ENCODE peak calls at places on chromosomes 2 and 18, in six cellular contexts. M is hepatocyte, E is neural progenitor cell, W is lower lobe of right lung, Y is fibroblast of lung, B is Peyer's patch. O is an unnamed sample.

GRCh38 chr2:206212673-206213513 is 53.2 kb downstream of the EEF1B2 start:
- DNase-seq in E (no peak), W (no peak), M (no peak), B (no peak), Y (peak), O (no peak)

GRCh38 chr2:46096272-46096671 is 200.9 kb upstream of the EPAS1 start:
- DNase-seq in W (no peak), E (no peak), M (no peak), Y (no peak), B (no peak), O (no peak)

GRCh38 chr2:37343537-37344434 is 644 bp upstream of the QPCT start:
- DNase-seq in M (peak), Y (peak), E (peak), W (no peak), B (no peak), O (no peak)

GRCh38 chr18:26208901-26209445 is 17.3 kb upstream of the TAF4B start:
- DNase-seq in W (no peak), E (no peak), Y (no peak), M (no peak), B (no peak), O (no peak)

GRCh38 chr2:226747288-226747687 is 52.3 kb downstream of the IRS1 start:
- DNase-seq in E (no peak), W (no peak), Y (no peak), M (no peak), B (no peak), O (no peak)

GRCh38 chr2:240963376-240964220 is 34.8 kb upstream of the SNED1 start:
- DNase-seq in E (no peak), Y (no peak), B (no peak), M (no peak), W (peak), O (peak)

GRCh38 chr2:126793885-126794613 is 104.6 kb upstream of the TEX51 start:
- DNase-seq in E (no peak), B (peak), Y (no peak), W (no peak), M (no peak), O (no peak)

GRCh38 chr2:69796199-69796598 is 33.3 kb upstream of the GMCL1 start:
- DNase-seq in E (no peak), B (no peak), W (no peak), Y (no peak), M (no peak), O (no peak)

GRCh38 chr2:186546842-186547241 is 43.0 kb upstream of the ITGAV start:
- DNase-seq in Y (peak), M (no peak), W (no peak), E (no peak), B (no peak), O (no peak)

GRCh38 chr2:229042349-229042748 is 228.7 kb downstream of the PID1 start:
- DNase-seq in B (no peak), E (no peak), Y (no peak), W (no peak), M (no peak), O (no peak)

GRCh38 chr2:216792222-216793001 is 67.5 kb downstream of the TNP1 start:
- DNase-seq in E (peak), Y (peak), M (peak), B (no peak), W (peak), O (no peak)

GRCh38 chr2:235740821-235741220 is 247.0 kb downstream of the AGAP1 start:
- DNase-seq in B (no peak), M (peak), E (peak), W (no peak), Y (no peak), O (no peak)

GRCh38 chr2:6828299-6828584 is 37.5 kb downstream of the CMPK2 start:
- DNase-seq in E (peak), B (no peak), Y (peak), M (peak), W (no peak), O (peak)

GRCh38 chr2:62706721-62707516 is 1.4 kb downstream of the EHBP1 start:
- DNase-seq in Y (no peak), W (no peak), B (no peak), E (peak), M (no peak), O (no peak)

GRCh38 chr2:158034198-158034831 is 67.4 kb upstream of the UPP2 start:
- DNase-seq in B (no peak), W (no peak), M (peak), E (peak), Y (peak), O (no peak)

GRCh38 chr2:37325625-37326071 is 1.0 kb upstream of the PRKD3 start:
- DNase-seq in B (no peak), E (no peak), M (no peak), W (no peak), Y (no peak), O (no peak)

GRCh38 chr18:26480897-26481795 is 67.2 kb downstream of the KCTD1 start:
- DNase-seq in B (no peak), Y (peak), W (no peak), E (no peak), M (peak), O (no peak)

GRCh38 chr2:157894694-157895450 is 18.7 kb upstream of the ACVR1 start:
- DNase-seq in Y (peak), B (no peak), M (peak), W (no peak), E (no peak), O (no peak)

GRCh38 chr2:182672471-182673165 is 43.4 kb upstream of the DNAJC10 start:
- DNase-seq in B (no peak), W (no peak), E (no peak), M (peak), Y (peak), O (no peak)

GRCh38 chr2:169348321-169349002 is 13.9 kb downstream of the LRP2 start:
- DNase-seq in E (no peak), B (no peak), W (no peak), M (no peak), Y (no peak), O (no peak)

GRCh38 chr2:120243211-120243610 is 9.4 kb upstream of the RALB start:
- DNase-seq in E (no peak), B (no peak), W (no peak), M (no peak), Y (no peak), O (no peak)

GRCh38 chr2:197168705-197169104 is 141.9 kb downstream of the ANKRD44 start:
- DNase-seq in W (peak), M (peak), E (peak), Y (peak), B (peak), O (peak)

GRCh38 chr2:134359367-134360081 is 105.7 kb downstream of the MGAT5 start:
- DNase-seq in E (no peak), B (no peak), M (peak), W (peak), Y (no peak), O (no peak)

GRCh38 chr2:224369028-224369632 is 32.8 kb downstream of the FAM124B start:
- DNase-seq in E (peak), W (no peak), Y (peak), M (peak), B (no peak), O (peak)

GRCh38 chr2:58308435-58308834 is 67.3 kb upstream of the FANCL start:
- DNase-seq in B (no peak), E (no peak), M (no peak), Y (no peak), W (no peak), O (no peak)

GRCh38 chr2:159034728-159035127 is 66.3 kb downstream of the TANC1 start:
- DNase-seq in Y (no peak), B (no peak), M (no peak), E (no peak), W (no peak), O (no peak)

DNA sequence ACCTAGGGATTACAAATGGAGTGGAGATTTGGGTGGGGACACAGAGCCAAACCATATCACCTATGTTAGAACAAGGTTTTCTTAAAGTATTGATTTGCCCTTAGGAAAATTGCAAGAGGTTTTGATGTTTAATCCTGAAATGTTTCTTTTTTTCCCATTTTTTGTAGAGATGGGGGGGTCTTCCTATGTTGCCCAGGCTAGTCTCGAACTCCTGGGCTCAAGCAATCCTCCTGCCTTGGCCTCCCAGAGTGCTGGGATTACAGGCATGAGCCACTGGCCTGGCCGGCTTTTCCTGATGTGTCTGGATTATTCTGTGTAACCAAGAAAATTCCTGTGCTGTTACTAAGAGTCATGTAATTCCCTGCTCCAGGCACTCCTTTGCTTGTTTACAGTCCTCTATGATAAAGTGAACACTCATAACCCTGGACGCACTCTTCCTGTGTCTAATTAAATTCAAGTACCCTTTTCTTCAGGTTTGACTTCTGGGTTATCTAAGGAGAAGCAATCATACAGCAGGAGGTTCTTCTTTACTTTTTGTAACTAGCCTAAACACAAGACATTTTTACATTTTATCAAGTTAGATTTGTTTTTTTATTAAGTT is 15.0 kb upstream of the CTDP1 start:
- DNase-seq in W (no peak), B (no peak), M (peak), E (no peak), Y (peak), O (no peak)
- H3K27ac ChIP-seq in W (peak), B (no peak), M (peak), E (no peak), Y (no peak), O (no peak)

DNA sequence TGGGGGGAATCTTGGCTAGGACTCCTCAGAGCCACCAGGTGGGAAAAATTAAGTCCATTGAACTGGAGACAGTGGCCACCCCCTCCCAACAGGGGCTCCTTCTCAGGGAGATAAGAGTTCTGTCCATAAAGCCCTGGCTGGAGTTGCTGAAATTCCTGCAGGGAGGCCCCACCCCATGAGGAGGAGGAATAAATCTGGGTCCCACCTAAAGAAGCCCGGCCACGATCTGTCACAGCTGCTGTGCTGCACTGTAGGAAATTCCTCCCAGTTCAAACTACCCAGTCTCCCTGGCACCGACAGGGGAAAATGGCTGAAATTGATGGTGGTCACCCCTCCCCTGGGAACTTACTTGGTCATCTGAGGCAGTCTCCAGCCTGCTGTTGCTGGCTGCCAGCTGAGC is 215.0 kb downstream of the THSD7B start:
- DNase-seq in E (no peak), W (no peak), Y (no peak), M (no peak), B (no peak), O (no peak)
- H3K27ac ChIP-seq in E (no peak), W (no peak), Y (no peak), M (no peak), B (no peak), O (no peak)

GRCh38 chr2:47127862-47128543 is 27.1 kb downstream of the STPG4 start:
- DNase-seq in B (no peak), Y (peak), E (peak), M (no peak), W (no peak), O (no peak)

GRCh38 chr2:47129191-47129711 is 25.9 kb downstream of the STPG4 start:
- DNase-seq in Y (no peak), E (peak), W (no peak), B (no peak), M (no peak), O (no peak)

GRCh38 chr2:47128705-47129104 is 26.4 kb downstream of the STPG4 start:
- DNase-seq in B (no peak), M (no peak), E (no peak), W (no peak), Y (no peak), O (no peak)

DNA sequence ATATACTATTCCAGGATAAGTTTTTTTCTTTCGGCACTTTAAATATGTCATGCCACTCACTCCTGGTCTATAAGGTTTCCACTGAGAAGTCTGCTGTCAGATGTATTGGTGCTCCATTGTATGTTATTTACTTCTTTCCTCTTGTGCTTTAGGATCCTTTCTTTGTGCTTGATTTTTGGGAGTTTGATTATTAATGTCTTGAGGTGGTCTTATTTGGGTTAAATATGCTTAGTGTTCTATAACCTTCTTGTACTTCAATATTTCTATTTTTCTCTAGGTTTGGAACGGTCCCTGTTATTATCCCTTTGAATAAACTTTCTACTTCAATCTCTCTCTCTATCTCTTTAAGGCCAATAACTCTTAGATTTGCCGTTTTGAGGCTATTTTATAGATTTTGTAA is 28.3 kb downstream of the STPG4 start:
- DNase-seq in W (no peak), M (no peak), Y (no peak), E (no peak), B (no peak), O (no peak)
- H3K27ac ChIP-seq in W (no peak), M (no peak), Y (no peak), E (no peak), B (no peak), O (no peak)

DNA sequence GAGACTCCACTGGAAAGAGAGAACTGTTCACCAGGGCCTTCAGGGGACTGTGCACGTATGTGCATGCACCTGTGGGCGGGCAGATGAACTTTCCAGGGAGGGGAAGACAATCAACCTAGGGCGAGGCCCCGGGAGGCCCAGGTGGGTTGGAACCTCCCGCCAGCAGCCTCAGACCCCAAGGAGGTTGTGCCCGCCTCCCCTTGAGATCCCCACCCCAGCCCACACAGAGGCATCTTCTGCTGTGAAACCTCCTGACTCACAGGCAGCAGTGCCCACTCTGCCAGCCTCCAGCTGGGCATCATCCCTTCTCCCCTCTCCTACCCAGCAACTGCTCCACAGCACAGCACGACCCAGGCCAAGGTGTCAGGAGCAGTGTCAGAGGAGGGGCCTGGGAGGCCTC is 54.4 kb downstream of the FAM178B start:
- DNase-seq in M (no peak), E (no peak), W (no peak), Y (no peak), B (no peak), O (no peak)
- H3K27ac ChIP-seq in M (no peak), E (no peak), W (no peak), Y (no peak), B (no peak), O (no peak)

GRCh38 chr18:57137847-57138246 is 9.0 kb upstream of the BOD1L2 start:
- DNase-seq in B (no peak), W (no peak), M (no peak), E (no peak), Y (no peak), O (no peak)

GRCh38 chr18:57135705-57136104 is 11.2 kb upstream of the BOD1L2 start:
- DNase-seq in Y (no peak), M (no peak), W (no peak), E (no peak), B (no peak), O (no peak)

GRCh38 chr18:57131782-57132181 is 15.1 kb upstream of the BOD1L2 start:
- DNase-seq in E (no peak), M (no peak), Y (no peak), B (no peak), W (no peak), O (no peak)

GRCh38 chr18:57134564-57135211 is 12.2 kb upstream of the BOD1L2 start:
- DNase-seq in M (peak), Y (no peak), B (no peak), W (no peak), E (peak), O (no peak)
- H3K27ac ChIP-seq in M (peak), Y (no peak), B (no peak), W (no peak), E (no peak), O (no peak)

DNA sequence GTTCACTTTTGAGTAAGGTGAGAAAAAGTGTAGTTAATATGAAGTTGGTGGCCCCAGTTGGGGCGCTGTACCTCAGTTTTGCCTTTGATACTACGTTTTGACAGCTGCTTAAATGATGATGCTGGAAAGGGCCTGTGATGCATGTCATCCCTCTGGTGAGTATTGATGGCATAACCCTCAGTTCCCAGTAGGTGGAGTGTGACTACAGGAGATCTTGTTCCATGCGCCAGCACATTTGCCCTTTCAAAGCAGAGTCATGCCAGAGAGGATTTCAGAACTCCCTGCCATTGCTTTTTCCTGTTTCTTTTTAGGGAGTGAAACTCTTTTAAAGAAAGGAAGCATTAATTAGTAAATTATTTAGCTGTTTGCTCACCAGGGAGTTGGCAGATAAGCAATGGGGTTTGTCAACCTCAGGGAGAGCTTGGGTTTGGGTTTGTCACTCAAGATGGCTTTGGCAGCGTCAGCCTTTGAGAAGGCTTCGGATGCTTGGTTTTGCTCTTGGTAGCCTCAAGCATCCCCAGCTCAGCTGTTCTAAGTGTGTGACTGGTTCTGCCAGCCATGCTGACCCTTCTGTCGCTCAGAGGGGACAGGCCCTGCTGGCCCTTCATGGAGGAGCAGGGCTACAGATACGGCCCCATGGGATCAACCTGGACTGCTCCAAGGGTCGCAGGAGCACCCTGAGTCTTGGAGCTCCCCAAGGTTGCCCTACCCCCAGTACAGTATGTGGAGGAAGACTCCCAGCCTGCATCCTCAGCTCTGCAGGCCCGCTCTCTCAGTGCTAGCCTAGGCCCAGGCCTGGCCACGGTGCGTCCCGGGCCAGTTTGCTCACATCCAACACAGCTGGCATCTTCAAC is 29.1 kb downstream of the ARMC9 start:
- DNase-seq in W (no peak), E (peak), M (peak), Y (peak), B (peak), O (peak)
- H3K27ac ChIP-seq in W (peak), E (no peak), M (no peak), Y (peak), B (peak), O (no peak)

DNA sequence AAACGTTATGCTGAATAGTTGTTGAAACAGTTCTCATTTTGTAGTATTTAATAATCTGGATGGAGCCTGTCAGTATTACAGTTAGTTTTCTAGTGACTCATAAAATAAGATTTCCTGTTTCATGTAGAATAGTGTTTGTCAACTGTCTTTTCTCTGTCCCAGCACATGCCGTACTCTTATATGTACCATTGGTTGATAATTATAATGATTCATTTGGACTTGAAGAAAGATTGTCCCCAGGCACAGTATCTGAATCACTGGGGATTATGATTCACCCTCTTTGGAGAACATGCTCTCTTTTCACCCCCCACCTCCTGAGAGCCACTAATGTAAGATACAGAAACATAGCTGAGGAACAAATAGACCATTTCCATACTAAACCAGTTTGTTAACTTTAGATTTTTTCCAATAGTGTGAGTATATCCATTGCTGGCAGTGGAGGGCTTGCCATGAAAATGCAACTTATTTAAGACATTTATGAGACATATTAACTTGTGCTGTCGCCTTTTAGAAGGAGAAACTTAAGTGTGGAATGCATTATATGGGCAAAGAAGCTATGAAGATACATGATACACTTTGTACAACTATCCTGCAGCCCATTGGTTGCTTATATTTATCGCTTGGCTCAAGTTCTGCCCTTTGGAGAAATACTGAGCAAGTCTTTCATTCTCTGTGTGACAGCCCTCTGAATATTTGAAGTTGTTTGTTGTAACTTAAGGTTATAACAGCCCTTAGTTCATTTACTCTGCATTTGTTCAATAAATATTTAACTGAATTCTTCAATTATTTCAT is 12.4 kb downstream of the COPS8 start:
- DNase-seq in W (no peak), E (no peak), M (peak), B (no peak), Y (peak), O (no peak)
- H3K27ac ChIP-seq in W (no peak), E (no peak), M (peak), B (no peak), Y (no peak), O (no peak)

O was measured in naive thymus-derived CD4-positive, alpha-beta T cell.